ENCODE peak calls at places on chromosomes 12 and 14, in ten cellular contexts. One of them, this sample, is unnamed.
A peak's percentile ranks its signal among the peaks of the same experiment; 100 is the strongest.

GRCh38 chr12:39145175-39145999 is 240.0 kb upstream of the CPNE8 start:
- DNase-seq in HCT116: no peak
- DNase-seq in kidney epithelial cell: peak; percentile 7
- DNase-seq in left ventricle myocardium inferior: peak; percentile 37
- DNase-seq in prostate gland: no peak
- DNase-seq in heart left ventricle: peak; percentile 35
- DNase-seq in CD8-positive, alpha-beta T cell: no peak
- DNase-seq in keratinocyte: no peak
- DNase-seq in cardiac muscle cell: peak; percentile 58
- DNase-seq in colonic mucosa: peak; percentile 69
- DNase-seq in this sample: no peak

GRCh38 chr12:109488051-109488665 is 10.7 kb downstream of the UBE3B start:
- DNase-seq in cardiac muscle cell: no peak
- DNase-seq in prostate gland: no peak
- DNase-seq in left ventricle myocardium inferior: no peak
- DNase-seq in heart left ventricle: no peak
- DNase-seq in kidney epithelial cell: no peak
- DNase-seq in colonic mucosa: no peak
- DNase-seq in keratinocyte: no peak
- DNase-seq in CD8-positive, alpha-beta T cell: no peak
- DNase-seq in HCT116: no peak
- DNase-seq in this sample: no peak

GRCh38 chr14:72169521-72169920 is 237.3 kb downstream of the RGS6 start:
- DNase-seq in CD8-positive, alpha-beta T cell: no peak
- DNase-seq in HCT116: peak; percentile 23
- DNase-seq in prostate gland: no peak
- DNase-seq in cardiac muscle cell: no peak
- DNase-seq in colonic mucosa: no peak
- DNase-seq in left ventricle myocardium inferior: no peak
- DNase-seq in keratinocyte: no peak
- DNase-seq in kidney epithelial cell: no peak
- DNase-seq in heart left ventricle: no peak
- DNase-seq in this sample: no peak

GRCh38 chr14:34766611-34767010 is 52.2 kb upstream of the CFL2 start:
- DNase-seq in left ventricle myocardium inferior: no peak
- DNase-seq in CD8-positive, alpha-beta T cell: no peak
- DNase-seq in colonic mucosa: no peak
- DNase-seq in kidney epithelial cell: no peak
- DNase-seq in keratinocyte: no peak
- DNase-seq in HCT116: no peak
- DNase-seq in cardiac muscle cell: peak; percentile 27
- DNase-seq in heart left ventricle: no peak
- DNase-seq in prostate gland: no peak
- DNase-seq in this sample: no peak

GRCh38 chr14:33972522-33973162 is 21.8 kb upstream of the EGLN3 start:
- DNase-seq in kidney epithelial cell: no peak
- DNase-seq in heart left ventricle: no peak
- DNase-seq in left ventricle myocardium inferior: no peak
- DNase-seq in colonic mucosa: no peak
- DNase-seq in CD8-positive, alpha-beta T cell: no peak
- DNase-seq in prostate gland: no peak
- DNase-seq in keratinocyte: no peak
- DNase-seq in HCT116: no peak
- DNase-seq in cardiac muscle cell: no peak
- DNase-seq in this sample: no peak

GRCh38 chr12:46209165-46209564 is 59.7 kb downstream of the SLC38A1 start:
- DNase-seq in HCT116: no peak
- DNase-seq in prostate gland: no peak
- DNase-seq in cardiac muscle cell: no peak
- DNase-seq in colonic mucosa: no peak
- DNase-seq in keratinocyte: no peak
- DNase-seq in heart left ventricle: no peak
- DNase-seq in kidney epithelial cell: no peak
- DNase-seq in left ventricle myocardium inferior: no peak
- DNase-seq in CD8-positive, alpha-beta T cell: no peak
- DNase-seq in this sample: no peak

GRCh38 chr12:81440001-81440400 is 319.1 kb downstream of the PPFIA2 start:
- DNase-seq in kidney epithelial cell: no peak
- DNase-seq in CD8-positive, alpha-beta T cell: no peak
- DNase-seq in prostate gland: no peak
- DNase-seq in heart left ventricle: no peak
- DNase-seq in HCT116: no peak
- DNase-seq in cardiac muscle cell: no peak
- DNase-seq in keratinocyte: no peak
- DNase-seq in colonic mucosa: no peak
- DNase-seq in left ventricle myocardium inferior: no peak
- DNase-seq in this sample: no peak

GRCh38 chr14:67166450-67166853 is 22.8 kb upstream of the GARIN2 start:
- DNase-seq in keratinocyte: no peak
- DNase-seq in prostate gland: peak; percentile 13
- DNase-seq in HCT116: peak; percentile 24
- DNase-seq in left ventricle myocardium inferior: no peak
- DNase-seq in CD8-positive, alpha-beta T cell: no peak
- DNase-seq in kidney epithelial cell: no peak
- DNase-seq in colonic mucosa: peak; percentile 42
- DNase-seq in cardiac muscle cell: peak; percentile 66
- DNase-seq in heart left ventricle: no peak
- DNase-seq in this sample: no peak

GRCh38 chr12:104350211-104350908 is 46.8 kb downstream of the EID3 start:
- DNase-seq in HCT116: no peak
- DNase-seq in cardiac muscle cell: no peak
- DNase-seq in CD8-positive, alpha-beta T cell: no peak
- DNase-seq in kidney epithelial cell: no peak
- DNase-seq in left ventricle myocardium inferior: no peak
- DNase-seq in heart left ventricle: no peak
- DNase-seq in keratinocyte: no peak
- DNase-seq in prostate gland: no peak
- DNase-seq in colonic mucosa: no peak
- DNase-seq in this sample: no peak

GRCh38 chr12:104353012-104353981 is 49.8 kb downstream of the EID3 start:
- DNase-seq in cardiac muscle cell: no peak
- DNase-seq in heart left ventricle: no peak
- DNase-seq in keratinocyte: no peak
- DNase-seq in kidney epithelial cell: no peak
- DNase-seq in colonic mucosa: no peak
- DNase-seq in HCT116: no peak
- DNase-seq in left ventricle myocardium inferior: no peak
- DNase-seq in CD8-positive, alpha-beta T cell: no peak
- DNase-seq in prostate gland: no peak
- DNase-seq in this sample: no peak

GRCh38 chr12:104352106-104352713 is 48.7 kb downstream of the EID3 start:
- DNase-seq in prostate gland: no peak
- DNase-seq in left ventricle myocardium inferior: no peak
- DNase-seq in cardiac muscle cell: no peak
- DNase-seq in keratinocyte: no peak
- DNase-seq in CD8-positive, alpha-beta T cell: no peak
- DNase-seq in heart left ventricle: no peak
- DNase-seq in kidney epithelial cell: no peak
- DNase-seq in HCT116: no peak
- DNase-seq in colonic mucosa: no peak
- DNase-seq in this sample: no peak

GRCh38 chr12:104348994-104349494 is 45.5 kb downstream of the EID3 start:
- DNase-seq in CD8-positive, alpha-beta T cell: no peak
- DNase-seq in prostate gland: no peak
- DNase-seq in kidney epithelial cell: no peak
- DNase-seq in left ventricle myocardium inferior: no peak
- DNase-seq in keratinocyte: no peak
- DNase-seq in heart left ventricle: no peak
- DNase-seq in cardiac muscle cell: no peak
- DNase-seq in colonic mucosa: no peak
- DNase-seq in HCT116: no peak
- DNase-seq in this sample: no peak

DNA sequence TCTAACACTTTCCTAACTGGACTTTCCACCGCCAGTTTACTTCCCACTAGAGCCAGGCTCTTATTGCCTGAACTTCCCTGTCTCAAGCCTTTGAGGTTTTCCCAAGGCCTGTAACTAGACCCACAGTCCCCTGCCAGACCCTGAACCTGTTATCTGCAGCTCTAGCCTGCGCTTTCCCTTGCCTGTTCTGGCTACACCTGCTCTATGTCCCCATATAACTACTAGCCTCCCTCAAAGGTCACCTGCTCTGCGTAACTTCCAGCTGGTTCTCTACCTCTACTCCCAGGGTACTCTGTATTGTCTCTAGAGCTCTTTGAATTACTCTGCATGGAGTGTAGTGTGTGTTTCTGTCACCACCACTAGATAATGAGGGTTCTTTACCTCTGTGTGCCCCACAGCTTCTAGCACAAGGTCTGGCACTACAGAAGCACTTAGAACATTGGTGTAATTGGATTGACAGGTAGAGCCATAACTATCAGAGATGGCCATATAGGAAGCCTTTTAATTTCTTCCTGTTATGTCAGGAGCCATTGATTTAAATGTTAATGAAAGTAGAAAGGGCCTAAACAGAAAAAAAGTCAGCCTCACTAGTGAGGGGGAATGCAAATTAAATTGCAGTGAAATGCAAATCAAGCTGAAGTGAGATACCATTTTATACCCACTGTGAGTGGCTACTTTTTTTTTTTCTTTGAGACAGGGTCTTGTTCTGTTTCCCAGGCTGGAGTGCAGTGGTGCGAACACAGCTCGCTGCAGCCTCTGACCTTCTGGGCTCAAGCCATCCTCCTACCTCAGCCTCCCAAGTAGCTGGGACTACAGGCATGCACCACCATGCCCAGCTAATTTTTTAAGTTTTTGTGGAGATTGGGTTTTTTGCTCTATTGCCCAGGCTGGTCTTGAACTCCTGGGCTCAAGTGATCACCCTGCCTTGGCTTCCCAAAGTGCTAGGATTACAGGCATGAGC is 47.8 kb downstream of the EID3 start:
- DNase-seq in prostate gland: no peak
- DNase-seq in left ventricle myocardium inferior: no peak
- DNase-seq in CD8-positive, alpha-beta T cell: no peak
- DNase-seq in colonic mucosa: no peak
- DNase-seq in cardiac muscle cell: no peak
- DNase-seq in heart left ventricle: no peak
- DNase-seq in kidney epithelial cell: no peak
- DNase-seq in HCT116: no peak
- DNase-seq in keratinocyte: no peak
- DNase-seq in this sample: no peak
- H3K36me3 ChIP-seq in prostate gland: no peaks in the 10 kb centered on the region
- H3K36me3 ChIP-seq in left ventricle myocardium inferior: peaks cover 58% of the 10 kb centered on the region
- H3K36me3 ChIP-seq in CD8-positive, alpha-beta T cell: peaks cover 12% of the 10 kb centered on the region
- H3K36me3 ChIP-seq in colonic mucosa: no peaks in the 10 kb centered on the region
- H3K36me3 ChIP-seq in cardiac muscle cell: peaks cover 15% of the 10 kb centered on the region
- H3K36me3 ChIP-seq in heart left ventricle: no peaks in the 10 kb centered on the region
- H3K36me3 ChIP-seq in kidney epithelial cell: peaks cover 2% of the 10 kb centered on the region
- H3K36me3 ChIP-seq in HCT116: peaks cover 38% of the 10 kb centered on the region
- H3K36me3 ChIP-seq in keratinocyte: peaks cover 23% of the 10 kb centered on the region
- H3K36me3 ChIP-seq in this sample: peaks cover 52% of the 10 kb centered on the region

DNA sequence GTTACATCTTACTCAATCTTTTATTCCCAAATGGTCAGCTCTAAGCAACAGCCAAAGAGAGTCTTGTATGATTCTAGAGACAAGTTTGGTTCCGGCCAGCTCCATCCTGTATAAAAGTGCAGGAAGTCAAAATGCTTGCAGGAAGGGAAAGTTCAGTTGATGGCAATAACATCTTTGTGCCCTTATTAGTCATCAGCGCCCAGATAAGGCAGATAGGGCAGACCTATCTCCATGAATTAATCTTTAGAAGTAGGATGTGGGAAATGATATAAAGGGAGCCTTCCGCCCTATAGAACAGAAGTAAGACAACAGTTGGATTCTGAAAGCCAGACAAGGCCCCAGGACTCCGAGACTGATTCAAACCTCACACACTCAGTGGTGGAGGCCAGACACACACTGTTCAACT is 6.4 kb downstream of the GNS start:
- DNase-seq in left ventricle myocardium inferior: no peak
- DNase-seq in CD8-positive, alpha-beta T cell: no peak
- DNase-seq in colonic mucosa: no peak
- DNase-seq in heart left ventricle: no peak
- DNase-seq in keratinocyte: no peak
- DNase-seq in HCT116: no peak
- DNase-seq in cardiac muscle cell: peak; percentile 56
- DNase-seq in prostate gland: no peak
- DNase-seq in kidney epithelial cell: no peak
- DNase-seq in this sample: no peak
- H3K4me3 ChIP-seq in left ventricle myocardium inferior: no peak overlapping the region
- H3K4me3 ChIP-seq in CD8-positive, alpha-beta T cell: no peak overlapping the region
- H3K4me3 ChIP-seq in colonic mucosa: no peak overlapping the region
- H3K4me3 ChIP-seq in heart left ventricle: no peak overlapping the region
- H3K4me3 ChIP-seq in keratinocyte: no peak overlapping the region
- H3K4me3 ChIP-seq in HCT116: no peak overlapping the region
- H3K4me3 ChIP-seq in cardiac muscle cell: no peak overlapping the region
- H3K4me3 ChIP-seq in prostate gland: no peak overlapping the region
- H3K4me3 ChIP-seq in kidney epithelial cell: no peak overlapping the region
- H3K4me3 ChIP-seq in this sample: no peak overlapping the region

DNA sequence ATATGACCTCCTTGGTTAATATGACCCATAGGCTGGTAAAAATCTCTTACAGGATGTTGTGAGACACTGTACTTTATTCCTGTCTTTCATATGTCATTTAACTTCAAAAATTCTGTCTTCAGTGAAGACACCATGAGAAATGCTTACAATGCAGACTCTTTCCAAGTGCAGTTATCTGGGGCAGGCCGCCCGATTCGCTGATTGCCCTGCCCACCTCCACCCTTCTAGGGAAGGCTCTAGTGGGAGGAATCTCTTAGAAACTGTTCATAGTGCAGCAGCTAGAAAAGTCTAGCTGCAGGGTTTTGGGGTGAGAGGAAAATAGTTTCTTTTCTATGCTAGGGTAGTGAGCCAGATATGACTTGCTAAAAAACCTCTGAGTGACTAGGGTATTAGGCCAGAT is 15.0 kb upstream of the CIPC start:
- DNase-seq in left ventricle myocardium inferior: no peak
- DNase-seq in keratinocyte: no peak
- DNase-seq in prostate gland: no peak
- DNase-seq in cardiac muscle cell: no peak
- DNase-seq in heart left ventricle: no peak
- DNase-seq in colonic mucosa: no peak
- DNase-seq in kidney epithelial cell: no peak
- DNase-seq in HCT116: no peak
- DNase-seq in CD8-positive, alpha-beta T cell: no peak
- DNase-seq in this sample: no peak
- TF ChIP-seq CTCF in left ventricle myocardium inferior: no peak
- TF ChIP-seq CTCF in keratinocyte: no peak
- TF ChIP-seq CTCF in prostate gland: no peak
- TF ChIP-seq CTCF in cardiac muscle cell: no peak
- TF ChIP-seq CTCF in heart left ventricle: no peak
- TF ChIP-seq CTCF in colonic mucosa: no peak
- TF ChIP-seq CTCF in kidney epithelial cell: no peak
- TF ChIP-seq CTCF in HCT116: no peak
- TF ChIP-seq CTCF in CD8-positive, alpha-beta T cell: no peak
- TF ChIP-seq CTCF in this sample: no peak

GRCh38 chr12:66140726-66141125 is 10.2 kb upstream of the LLPH start:
- DNase-seq in CD8-positive, alpha-beta T cell: no peak
- DNase-seq in kidney epithelial cell: no peak
- DNase-seq in keratinocyte: no peak
- DNase-seq in prostate gland: no peak
- DNase-seq in heart left ventricle: no peak
- DNase-seq in HCT116: no peak
- DNase-seq in colonic mucosa: no peak
- DNase-seq in left ventricle myocardium inferior: no peak
- DNase-seq in cardiac muscle cell: no peak
- DNase-seq in this sample: no peak

GRCh38 chr12:66139328-66139727 is 8.8 kb upstream of the LLPH start:
- DNase-seq in colonic mucosa: no peak
- DNase-seq in cardiac muscle cell: no peak
- DNase-seq in heart left ventricle: no peak
- DNase-seq in CD8-positive, alpha-beta T cell: no peak
- DNase-seq in keratinocyte: no peak
- DNase-seq in kidney epithelial cell: no peak
- DNase-seq in HCT116: no peak
- DNase-seq in prostate gland: no peak
- DNase-seq in left ventricle myocardium inferior: no peak
- DNase-seq in this sample: no peak

GRCh38 chr12:66141299-66141698 is 10.7 kb upstream of the LLPH start:
- DNase-seq in heart left ventricle: no peak
- DNase-seq in keratinocyte: no peak
- DNase-seq in HCT116: no peak
- DNase-seq in left ventricle myocardium inferior: no peak
- DNase-seq in CD8-positive, alpha-beta T cell: no peak
- DNase-seq in colonic mucosa: no peak
- DNase-seq in kidney epithelial cell: no peak
- DNase-seq in cardiac muscle cell: no peak
- DNase-seq in prostate gland: no peak
- DNase-seq in this sample: no peak

GRCh38 chr12:66132408-66132807 is 1.9 kb upstream of the LLPH start:
- DNase-seq in colonic mucosa: no peak
- DNase-seq in keratinocyte: no peak
- DNase-seq in left ventricle myocardium inferior: no peak
- DNase-seq in kidney epithelial cell: peak; percentile 79
- DNase-seq in HCT116: peak; percentile 52
- DNase-seq in prostate gland: no peak
- DNase-seq in heart left ventricle: peak; percentile 27
- DNase-seq in cardiac muscle cell: peak; percentile 65
- DNase-seq in CD8-positive, alpha-beta T cell: no peak
- DNase-seq in this sample: no peak

DNA sequence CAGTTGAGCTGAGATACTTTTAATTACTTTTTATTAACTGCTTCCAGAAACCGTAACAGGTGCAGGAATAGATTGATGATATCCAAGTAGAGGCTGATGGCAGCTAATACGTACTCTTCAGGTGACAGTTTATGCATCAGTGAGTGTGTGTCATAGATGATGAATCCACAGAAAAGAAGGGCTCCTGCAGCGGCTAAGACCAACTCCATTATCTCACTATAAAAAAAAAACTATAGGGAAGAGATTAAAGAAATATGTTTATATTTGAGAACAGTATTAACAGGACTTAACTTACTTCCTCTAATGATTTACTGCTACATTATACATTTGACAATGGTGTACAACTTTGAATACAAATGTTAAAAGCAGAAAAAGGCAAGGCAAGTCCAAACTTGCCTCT is 7.4 kb upstream of the LLPH start:
- DNase-seq in colonic mucosa: no peak
- DNase-seq in kidney epithelial cell: no peak
- DNase-seq in CD8-positive, alpha-beta T cell: no peak
- DNase-seq in cardiac muscle cell: no peak
- DNase-seq in left ventricle myocardium inferior: no peak
- DNase-seq in HCT116: no peak
- DNase-seq in keratinocyte: no peak
- DNase-seq in heart left ventricle: no peak
- DNase-seq in prostate gland: no peak
- DNase-seq in this sample: no peak
- H3K36me3 ChIP-seq in colonic mucosa: peaks cover 23% of the 10 kb centered on the region
- H3K36me3 ChIP-seq in kidney epithelial cell: peaks cover 2% of the 10 kb centered on the region
- H3K36me3 ChIP-seq in CD8-positive, alpha-beta T cell: peaks cover 16% of the 10 kb centered on the region
- H3K36me3 ChIP-seq in cardiac muscle cell: peaks cover 9% of the 10 kb centered on the region
- H3K36me3 ChIP-seq in left ventricle myocardium inferior: peaks cover 61% of the 10 kb centered on the region
- H3K36me3 ChIP-seq in HCT116: peaks cover 10% of the 10 kb centered on the region
- H3K36me3 ChIP-seq in keratinocyte: peaks cover 3% of the 10 kb centered on the region
- H3K36me3 ChIP-seq in heart left ventricle: no peaks in the 10 kb centered on the region
- H3K36me3 ChIP-seq in prostate gland: peaks cover 16% of the 10 kb centered on the region
- H3K36me3 ChIP-seq in this sample: peaks cover 63% of the 10 kb centered on the region